ENCODE peak calls at places on chromosomes 4 and X, in six cellular contexts. One of them, this sample, is unnamed. For H3K4me1, the result is how much of the 10 kb centered on the place peaks cover.

GRCh38 chrX:69320116-69320515 is 154.9 kb upstream of the PJA1 start:
- DNase-seq in uterus: no peak
- DNase-seq in IMR-90: no peak
- DNase-seq in mesendoderm: no peak
- DNase-seq in psoas muscle: no peak
- DNase-seq in tibial artery: no peak
- DNase-seq in this sample: no peak

GRCh38 chr4:176882201-176882600 is 89.5 kb upstream of the VEGFC start:
- DNase-seq in mesendoderm: no peak
- DNase-seq in tibial artery: no peak
- DNase-seq in uterus: no peak
- DNase-seq in IMR-90: no peak
- DNase-seq in psoas muscle: no peak
- DNase-seq in this sample: no peak

GRCh38 chr4:138577145-138577544 is 335.0 kb upstream of the SLC7A11 start:
- DNase-seq in uterus: no peak
- DNase-seq in IMR-90: no peak
- DNase-seq in psoas muscle: no peak
- DNase-seq in mesendoderm: no peak
- DNase-seq in tibial artery: no peak
- DNase-seq in this sample: no peak

GRCh38 chr4:89539797-89540711 is 232.5 kb upstream of the GPRIN3 start:
- DNase-seq in IMR-90: peak
- DNase-seq in tibial artery: no peak
- DNase-seq in uterus: no peak
- DNase-seq in mesendoderm: peak
- DNase-seq in psoas muscle: no peak
- DNase-seq in this sample: peak

GRCh38 chrX:82649645-82650044 is 858.4 kb upstream of the POU3F4 start:
- DNase-seq in mesendoderm: no peak
- DNase-seq in IMR-90: no peak
- DNase-seq in uterus: no peak
- DNase-seq in tibial artery: no peak
- DNase-seq in psoas muscle: no peak
- DNase-seq in this sample: no peak

GRCh38 chrX:80808854-80809493 is 703 bp downstream of the BRWD3 start:
- DNase-seq in IMR-90: no peak
- DNase-seq in mesendoderm: peak
- DNase-seq in psoas muscle: no peak
- DNase-seq in uterus: peak
- DNase-seq in tibial artery: peak
- DNase-seq in this sample: peak

GRCh38 chrX:154779261-154779660 is 16.6 kb downstream of the DKC1 start:
- DNase-seq in mesendoderm: no peak
- DNase-seq in tibial artery: no peak
- DNase-seq in psoas muscle: no peak
- DNase-seq in uterus: no peak
- DNase-seq in IMR-90: peak
- DNase-seq in this sample: no peak

GRCh38 chr4:88757067-88757466 is 59.4 kb upstream of the NAP1L5 start:
- DNase-seq in uterus: no peak
- DNase-seq in mesendoderm: no peak
- DNase-seq in psoas muscle: no peak
- DNase-seq in IMR-90: peak
- DNase-seq in tibial artery: no peak
- DNase-seq in this sample: no peak

GRCh38 chr4:151931563-151931962 is 170.8 kb upstream of the GATB start:
- DNase-seq in tibial artery: no peak
- DNase-seq in IMR-90: no peak
- DNase-seq in mesendoderm: no peak
- DNase-seq in uterus: no peak
- DNase-seq in psoas muscle: no peak
- DNase-seq in this sample: peak

GRCh38 chr4:88138561-88138960 is 19.9 kb downstream of the ABCG2 start:
- DNase-seq in mesendoderm: no peak
- DNase-seq in psoas muscle: no peak
- DNase-seq in uterus: no peak
- DNase-seq in tibial artery: no peak
- DNase-seq in IMR-90: peak
- DNase-seq in this sample: no peak

GRCh38 chr4:23775694-23776093 is 114.2 kb downstream of the PPARGC1A start:
- DNase-seq in psoas muscle: no peak
- DNase-seq in uterus: no peak
- DNase-seq in IMR-90: no peak
- DNase-seq in tibial artery: no peak
- DNase-seq in mesendoderm: peak
- DNase-seq in this sample: no peak

GRCh38 chr4:73539386-73539785 is 57.8 kb downstream of the AFM start:
- DNase-seq in psoas muscle: no peak
- DNase-seq in uterus: no peak
- DNase-seq in mesendoderm: no peak
- DNase-seq in IMR-90: no peak
- DNase-seq in tibial artery: no peak
- DNase-seq in this sample: no peak

GRCh38 chr4:106270708-106271107 is 45.3 kb downstream of the TBCK start:
- DNase-seq in IMR-90: no peak
- DNase-seq in tibial artery: no peak
- DNase-seq in psoas muscle: no peak
- DNase-seq in mesendoderm: no peak
- DNase-seq in uterus: no peak
- DNase-seq in this sample: no peak

GRCh38 chr4:92012899-92013867 is 290.6 kb upstream of the GRID2 start:
- DNase-seq in uterus: no peak
- DNase-seq in tibial artery: no peak
- DNase-seq in IMR-90: no peak
- DNase-seq in psoas muscle: no peak
- DNase-seq in mesendoderm: peak
- DNase-seq in this sample: no peak

GRCh38 chr4:86542319-86543027 is 51.6 kb upstream of the PTPN13 start:
- DNase-seq in tibial artery: no peak
- DNase-seq in IMR-90: no peak
- DNase-seq in mesendoderm: no peak
- DNase-seq in psoas muscle: no peak
- DNase-seq in uterus: no peak
- DNase-seq in this sample: no peak

GRCh38 chr4:763191-763810 is 57.7 kb downstream of the PCGF3 start:
- DNase-seq in IMR-90: no peak
- DNase-seq in tibial artery: no peak
- DNase-seq in uterus: no peak
- DNase-seq in mesendoderm: no peak
- DNase-seq in psoas muscle: peak
- DNase-seq in this sample: no peak

GRCh38 chrX:113954297-113954696 is 629.6 kb upstream of the HTR2C start:
- DNase-seq in mesendoderm: no peak
- DNase-seq in psoas muscle: no peak
- DNase-seq in tibial artery: no peak
- DNase-seq in uterus: no peak
- DNase-seq in IMR-90: no peak
- DNase-seq in this sample: no peak

GRCh38 chr4:188691811-188692210 is 552.6 kb downstream of the TRIML1 start:
- DNase-seq in uterus: no peak
- DNase-seq in psoas muscle: no peak
- DNase-seq in IMR-90: peak
- DNase-seq in tibial artery: no peak
- DNase-seq in mesendoderm: no peak
- DNase-seq in this sample: no peak

GRCh38 chr4:126489826-126490463 is 1142.8 kb upstream of the INTU start:
- DNase-seq in IMR-90: no peak
- DNase-seq in psoas muscle: no peak
- DNase-seq in uterus: no peak
- DNase-seq in mesendoderm: no peak
- DNase-seq in tibial artery: no peak
- DNase-seq in this sample: no peak

GRCh38 chr4:6114181-6114580 is 86.2 kb downstream of the JAKMIP1 start:
- DNase-seq in psoas muscle: no peak
- DNase-seq in uterus: no peak
- DNase-seq in IMR-90: no peak
- DNase-seq in tibial artery: no peak
- DNase-seq in mesendoderm: no peak
- DNase-seq in this sample: no peak

GRCh38 chr4:1309261-1310010 is 19.7 kb downstream of the MAEA start:
- DNase-seq in mesendoderm: peak
- DNase-seq in psoas muscle: peak
- DNase-seq in uterus: peak
- DNase-seq in tibial artery: peak
- DNase-seq in IMR-90: peak
- DNase-seq in this sample: no peak

GRCh38 chrX:136933617-136934145 is 53.2 kb upstream of the RBMX start:
- DNase-seq in tibial artery: no peak
- DNase-seq in psoas muscle: no peak
- DNase-seq in IMR-90: no peak
- DNase-seq in uterus: peak
- DNase-seq in mesendoderm: no peak
- DNase-seq in this sample: peak

GRCh38 chr4:79182209-79182608 is 143.7 kb downstream of the NAA11 start:
- DNase-seq in tibial artery: no peak
- DNase-seq in psoas muscle: no peak
- DNase-seq in uterus: no peak
- DNase-seq in mesendoderm: no peak
- DNase-seq in IMR-90: no peak
- DNase-seq in this sample: no peak

GRCh38 chrX:51608766-51609165 is 9.9 kb downstream of the CENPVL3 start:
- DNase-seq in uterus: no peak
- DNase-seq in IMR-90: peak
- DNase-seq in tibial artery: no peak
- DNase-seq in mesendoderm: no peak
- DNase-seq in psoas muscle: no peak
- DNase-seq in this sample: no peak

GRCh38 chr4:5751918-5752802 is 41.2 kb downstream of the EVC start:
- DNase-seq in tibial artery: peak
- DNase-seq in mesendoderm: peak
- DNase-seq in psoas muscle: no peak
- DNase-seq in IMR-90: peak
- DNase-seq in uterus: no peak
- DNase-seq in this sample: no peak

GRCh38 chr4:183905593-183906485 is 732 bp downstream of the STOX2 start:
- DNase-seq in tibial artery: no peak
- DNase-seq in mesendoderm: peak
- DNase-seq in psoas muscle: peak
- DNase-seq in IMR-90: peak
- DNase-seq in uterus: peak
- DNase-seq in this sample: peak

GRCh38 chr4:100816646-100817045 is 298.8 kb upstream of the EMCN start:
- DNase-seq in mesendoderm: no peak
- DNase-seq in tibial artery: no peak
- DNase-seq in uterus: no peak
- DNase-seq in psoas muscle: no peak
- DNase-seq in IMR-90: no peak
- DNase-seq in this sample: no peak

GRCh38 chr4:105145059-105145912 is 1.4 kb upstream of the TET2 start:
- DNase-seq in mesendoderm: peak
- DNase-seq in psoas muscle: no peak
- DNase-seq in uterus: no peak
- DNase-seq in tibial artery: no peak
- DNase-seq in IMR-90: no peak
- DNase-seq in this sample: no peak

GRCh38 chr4:105145913-105146285 is 777 bp upstream of the TET2 start:
- DNase-seq in mesendoderm: no peak
- DNase-seq in uterus: peak
- DNase-seq in psoas muscle: no peak
- DNase-seq in IMR-90: no peak
- DNase-seq in tibial artery: peak
- DNase-seq in this sample: peak

GRCh38 chr4:105137460-105137859 is 9.2 kb upstream of the TET2 start:
- DNase-seq in tibial artery: no peak
- DNase-seq in uterus: no peak
- DNase-seq in mesendoderm: no peak
- DNase-seq in psoas muscle: no peak
- DNase-seq in IMR-90: no peak
- DNase-seq in this sample: no peak

GRCh38 chr4:105139646-105140045 is 7.0 kb upstream of the TET2 start:
- DNase-seq in psoas muscle: no peak
- DNase-seq in uterus: no peak
- DNase-seq in mesendoderm: no peak
- DNase-seq in tibial artery: no peak
- DNase-seq in IMR-90: no peak
- DNase-seq in this sample: no peak

GRCh38 chr4:105140684-105141490 is 5.8 kb upstream of the TET2 start:
- DNase-seq in uterus: no peak
- DNase-seq in mesendoderm: peak
- DNase-seq in psoas muscle: no peak
- DNase-seq in IMR-90: no peak
- DNase-seq in tibial artery: no peak
- DNase-seq in this sample: peak
- H3K4me1 ChIP-seq in uterus: under half
- H3K4me1 ChIP-seq in mesendoderm: under half
- H3K4me1 ChIP-seq in psoas muscle: under half
- H3K4me1 ChIP-seq in IMR-90: under half
- H3K4me1 ChIP-seq in tibial artery: under half
- H3K4me1 ChIP-seq in this sample: under half

GRCh38 chr4:155921597-155921996 is 18.1 kb downstream of the TDO2 start:
- DNase-seq in uterus: no peak
- DNase-seq in psoas muscle: no peak
- DNase-seq in IMR-90: no peak
- DNase-seq in mesendoderm: no peak
- DNase-seq in tibial artery: no peak
- DNase-seq in this sample: no peak
- H3K4me1 ChIP-seq in uterus: under half
- H3K4me1 ChIP-seq in psoas muscle: under half
- H3K4me1 ChIP-seq in IMR-90: under half
- H3K4me1 ChIP-seq in mesendoderm: under half
- H3K4me1 ChIP-seq in tibial artery: under half
- H3K4me1 ChIP-seq in this sample: under half

DNA sequence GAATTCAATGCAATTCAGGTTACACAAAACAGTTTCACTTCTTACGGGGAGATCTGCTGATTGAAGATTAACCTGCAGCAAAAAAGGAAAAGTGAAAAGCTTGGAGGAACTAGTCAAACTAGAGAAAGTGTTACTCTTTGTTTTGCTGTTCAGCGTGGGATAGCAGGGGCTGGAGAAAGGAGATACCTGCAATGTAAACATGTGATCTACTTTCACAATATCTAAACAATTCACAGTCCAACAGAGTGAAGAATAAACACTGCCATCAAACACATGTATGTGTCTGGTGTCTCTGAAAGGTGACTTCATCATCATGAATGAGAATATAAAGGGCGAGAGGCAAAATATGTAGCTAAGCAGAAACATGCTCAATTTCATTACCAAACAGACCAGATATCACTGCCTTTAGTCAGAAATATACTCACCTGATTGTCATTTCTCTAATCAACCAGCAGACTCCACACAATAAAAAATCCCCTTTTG is 26.4 kb downstream of the NIPAL1 start:
- DNase-seq in uterus: no peak
- DNase-seq in IMR-90: no peak
- DNase-seq in psoas muscle: no peak
- DNase-seq in mesendoderm: peak
- DNase-seq in tibial artery: no peak
- DNase-seq in this sample: no peak
- H3K4me1 ChIP-seq in uterus: under half
- H3K4me1 ChIP-seq in IMR-90: under half
- H3K4me1 ChIP-seq in psoas muscle: under half
- H3K4me1 ChIP-seq in mesendoderm: under half
- H3K4me1 ChIP-seq in tibial artery: under half
- H3K4me1 ChIP-seq in this sample: under half

DNA sequence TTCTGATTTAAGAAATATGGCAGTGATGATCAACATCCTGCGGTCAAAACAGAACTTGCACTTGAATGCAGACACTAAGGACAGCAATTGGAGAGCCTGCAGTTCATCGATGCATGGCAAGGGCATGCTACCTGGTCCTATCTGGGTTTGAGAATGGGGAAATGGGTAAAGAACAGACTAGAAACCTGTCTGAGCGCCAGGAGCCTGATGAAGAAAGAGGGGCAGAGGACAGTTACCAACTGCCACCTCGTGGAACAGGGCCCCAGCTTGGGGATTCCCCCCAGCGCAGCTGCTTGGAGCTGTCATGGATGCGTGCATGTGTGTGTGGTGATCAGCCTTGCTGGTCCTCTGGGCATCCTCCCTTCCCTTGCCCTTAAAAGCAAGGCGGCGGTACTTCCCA is 30.2 kb upstream of the NKRF start:
- DNase-seq in IMR-90: no peak
- DNase-seq in psoas muscle: no peak
- DNase-seq in uterus: no peak
- DNase-seq in tibial artery: no peak
- DNase-seq in mesendoderm: no peak
- DNase-seq in this sample: no peak
- H3K4me1 ChIP-seq in IMR-90: under half
- H3K4me1 ChIP-seq in psoas muscle: under half
- H3K4me1 ChIP-seq in uterus: under half
- H3K4me1 ChIP-seq in tibial artery: under half
- H3K4me1 ChIP-seq in mesendoderm: under half
- H3K4me1 ChIP-seq in this sample: under half

This sample was measured in HAP-1.